ENCODE peak calls at places on chromosomes 7 and 10, in five cellular contexts. J is H1, O is H9, V is trophoblast cell, A is mesenchymal stem cell. G is an unnamed sample.
A peak's percentile ranks its signal among the peaks of the same experiment; 100 is the strongest.

GRCh38 chr10:125064681-125065492 is 95.5 kb downstream of the CTBP2 start:
- DNase-seq in J (no peak), O (no peak), V (peak; percentile 99), A (peak; percentile 59), G (no peak)

GRCh38 chr10:129157185-129157584 is 309.9 kb upstream of the MGMT start:
- DNase-seq in J (no peak), O (no peak), V (no peak), A (no peak), G (no peak)

GRCh38 chr7:156607332-156608175 is 33.0 kb upstream of the RNF32 start:
- DNase-seq in J (no peak), O (no peak), V (no peak), A (no peak), G (no peak)

GRCh38 chr7:6640246-6640721 is 3.2 kb downstream of the ZNF316 start:
- DNase-seq in J (peak; percentile 83), O (peak; percentile 95), V (peak; percentile 38), A (peak; percentile 50), G (no peak)

GRCh38 chr7:157622408-157623221 is 285.8 kb downstream of the DNAJB6 start:
- DNase-seq in J (no peak), O (no peak), V (no peak), A (no peak), G (no peak)

GRCh38 chr10:131125511-131126225 is 185.9 kb downstream of the TCERG1L start:
- DNase-seq in J (no peak), O (no peak), V (no peak), A (no peak), G (no peak)

GRCh38 chr10:85612833-85613232 is 753.8 kb downstream of the GRID1 start:
- DNase-seq in J (peak; percentile 62), O (peak; percentile 64), V (no peak), A (no peak), G (no peak)

GRCh38 chr7:151249732-151250072 is 1.2 kb upstream of the SMARCD3 start:
- DNase-seq in J (no peak), O (peak; percentile 64), V (peak; percentile 38), A (peak; percentile 65), G (peak; percentile 27)

GRCh38 chr7:77831481-77831880 is 32.9 kb downstream of the PHTF2 start:
- DNase-seq in J (no peak), O (no peak), V (no peak), A (no peak), G (no peak)

GRCh38 chr7:2929321-2930201 is 85.5 kb upstream of the GNA12 start:
- DNase-seq in J (no peak), O (peak; percentile 21), V (no peak), A (no peak), G (no peak)

GRCh38 chr10:89470628-89471027 is 56.3 kb downstream of the IFIT5 start:
- DNase-seq in J (no peak), O (no peak), V (no peak), A (peak; percentile 82), G (no peak)

GRCh38 chr7:77727936-77728701 is 31.9 kb downstream of the RSBN1L start:
- DNase-seq in J (no peak), O (peak; percentile 41), V (peak; percentile 44), A (peak; percentile 69), G (peak; percentile 12)

GRCh38 chr7:74199551-74200355 is 10.1 kb upstream of the LAT2 start:
- DNase-seq in J (no peak), O (peak; percentile 46), V (peak; percentile 62), A (peak; percentile 46), G (no peak)

GRCh38 chr10:128296608-128297007 is 170.4 kb upstream of the MKI67 start:
- DNase-seq in J (no peak), O (no peak), V (no peak), A (no peak), G (no peak)

DNA sequence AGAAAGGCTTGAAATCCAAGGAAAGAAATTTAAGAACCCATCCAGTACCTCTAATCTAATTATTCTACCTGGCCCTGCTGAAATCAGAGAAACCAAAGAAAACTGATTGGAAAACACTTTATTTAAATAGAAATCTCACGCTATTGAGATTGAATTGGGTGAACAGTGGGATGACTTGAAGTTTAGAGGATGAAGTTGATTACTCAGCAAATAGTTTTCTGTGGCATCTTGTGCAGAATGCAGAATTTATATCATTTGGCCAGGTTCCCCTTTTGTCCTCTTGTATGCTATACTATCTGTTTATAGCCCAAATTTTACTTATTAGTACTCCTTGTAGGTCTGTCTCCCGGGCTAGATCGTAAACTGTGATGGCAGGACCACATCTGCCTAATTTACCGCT is 504.1 kb downstream of the SUGCT start:
- DNase-seq in J (no peak), O (no peak), V (no peak), A (no peak), G (no peak)
- H2BK12ac ChIP-seq in J (no peak overlapping the region), O (no peak overlapping the region), V (no peak overlapping the region), A (no peak overlapping the region), G (no peak overlapping the region)

GRCh38 chr7:134400859-134401258 is 58.0 kb downstream of the AKR1B1 start:
- DNase-seq in J (no peak), O (no peak), V (no peak), A (no peak), G (no peak)

GRCh38 chr7:134406431-134406830 is 52.5 kb downstream of the AKR1B1 start:
- DNase-seq in J (no peak), O (no peak), V (no peak), A (no peak), G (no peak)

GRCh38 chr7:134405299-134405698 is 53.6 kb downstream of the AKR1B1 start:
- DNase-seq in J (no peak), O (no peak), V (no peak), A (no peak), G (no peak)

DNA sequence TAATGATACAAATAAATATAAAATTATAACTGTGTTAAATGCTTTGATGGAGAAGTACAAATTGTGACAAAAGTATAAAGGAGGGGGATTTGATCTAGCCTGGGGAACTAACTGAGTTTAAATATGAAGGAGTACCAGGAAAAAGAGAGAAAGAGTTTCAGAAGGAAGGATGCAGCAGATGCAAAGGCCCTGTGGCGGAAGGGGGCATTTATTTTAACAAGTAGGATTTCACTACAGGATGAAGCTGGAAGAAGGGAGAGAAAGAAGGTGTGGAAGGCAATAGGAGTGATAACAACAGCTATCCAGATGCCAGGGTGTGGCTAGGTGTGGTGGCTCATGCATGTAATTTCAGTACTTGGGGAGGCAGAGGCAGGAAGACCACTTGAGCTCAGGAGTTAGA is 55.8 kb downstream of the AKR1B1 start:
- DNase-seq in J (no peak), O (no peak), V (no peak), A (no peak), G (no peak)
- H2BK12ac ChIP-seq in J (no peak overlapping the region), O (no peak overlapping the region), V (no peak overlapping the region), A (no peak overlapping the region), G (no peak overlapping the region)

DNA sequence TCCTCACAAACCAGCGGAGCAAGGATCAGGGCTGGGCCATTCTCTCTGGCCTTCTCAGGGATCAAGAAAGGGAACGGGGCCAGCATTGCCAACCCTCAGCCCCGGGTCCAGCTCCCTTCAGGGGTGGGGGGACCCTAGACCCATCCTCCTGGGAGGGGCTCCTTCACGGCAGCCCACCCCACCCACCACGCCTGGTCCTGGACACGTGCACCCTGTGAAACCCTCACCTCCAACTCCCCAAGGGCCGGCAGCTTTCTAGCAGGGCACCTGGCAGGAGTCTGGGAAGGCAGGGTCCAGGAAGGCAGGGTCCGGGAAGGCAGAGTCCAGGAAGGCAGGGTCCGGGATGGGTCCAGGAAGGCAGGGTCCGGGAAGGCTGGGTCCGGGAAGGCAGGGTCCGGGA is 46.6 kb upstream of the ADGRA1 start:
- DNase-seq in J (no peak), O (no peak), V (no peak), A (no peak), G (no peak)
- H2BK12ac ChIP-seq in J (no peak overlapping the region), O (no peak overlapping the region), V (no peak overlapping the region), A (no peak overlapping the region), G (peak overlapping the region; percentile 8)

GRCh38 chr10:33643042-33643441 is 308.6 kb upstream of the NRP1 start:
- DNase-seq in J (no peak), O (no peak), V (no peak), A (peak; percentile 46), G (no peak)
- H2BK12ac ChIP-seq in J (no peak overlapping the region), O (no peak overlapping the region), V (no peak overlapping the region), A (no peak overlapping the region), G (no peak overlapping the region)

DNA sequence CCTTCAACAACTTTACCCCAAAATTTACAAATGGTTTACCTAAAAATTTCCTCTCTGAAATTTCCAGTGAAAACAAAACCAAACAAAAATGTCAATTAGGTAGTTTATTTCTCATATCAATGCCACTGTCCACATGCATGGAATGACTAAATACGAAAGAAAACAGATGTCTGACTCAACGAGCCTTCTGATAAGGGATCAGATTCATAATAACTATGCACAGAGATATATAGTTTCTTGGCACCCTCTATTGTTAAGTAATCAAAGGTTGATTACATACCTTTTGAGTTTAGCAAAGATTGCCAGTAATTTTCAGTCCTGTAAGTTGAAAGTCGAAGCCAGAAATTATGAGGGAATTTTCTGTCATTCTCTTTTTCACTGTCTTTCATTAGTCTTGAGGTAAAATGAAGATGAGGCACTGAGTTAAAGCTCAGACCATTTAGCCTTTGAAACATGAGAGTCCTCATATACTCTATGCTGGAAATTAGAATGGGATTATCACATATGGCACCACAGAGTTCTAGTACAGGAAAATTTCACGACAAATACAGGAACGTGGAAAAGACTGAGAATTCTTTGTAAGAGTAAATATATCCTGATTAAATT is 519.1 kb upstream of the ANKRD30A start:
- DNase-seq in J (no peak), O (no peak), V (no peak), A (peak; percentile 18), G (no peak)
- H2BK12ac ChIP-seq in J (no peak overlapping the region), O (no peak overlapping the region), V (no peak overlapping the region), A (no peak overlapping the region), G (no peak overlapping the region)

GRCh38 chr7:125930848-125931247 is 1001.2 kb upstream of the POT1 start:
- DNase-seq in J (no peak), O (no peak), V (no peak), A (no peak), G (no peak)

GRCh38 chr7:125924037-125924436 is 994.4 kb upstream of the POT1 start:
- DNase-seq in J (no peak), O (no peak), V (no peak), A (no peak), G (no peak)

GRCh38 chr7:125927556-125927955 is 997.9 kb upstream of the POT1 start:
- DNase-seq in J (no peak), O (no peak), V (no peak), A (no peak), G (no peak)

DNA sequence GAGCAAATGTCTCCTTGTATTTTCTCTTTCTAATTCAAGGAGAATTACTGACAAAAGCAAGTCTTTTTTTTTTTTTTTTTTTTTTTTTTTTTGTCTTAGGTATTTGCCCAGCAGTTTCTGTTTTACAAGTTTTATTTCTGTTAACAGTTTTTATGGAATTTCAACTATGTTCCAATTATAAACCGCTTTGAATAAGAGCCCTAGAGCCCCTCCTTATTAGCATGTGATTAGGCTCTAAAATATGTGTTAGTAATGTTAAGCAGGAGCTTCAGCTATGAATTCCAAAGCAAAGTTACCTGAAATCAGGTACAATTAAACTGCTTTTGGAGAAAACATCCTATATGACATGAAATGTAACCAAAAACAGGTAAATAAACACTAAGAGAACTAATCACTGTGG is 997.0 kb upstream of the POT1 start:
- DNase-seq in J (no peak), O (no peak), V (no peak), A (no peak), G (no peak)
- H2BK12ac ChIP-seq in J (no peak overlapping the region), O (no peak overlapping the region), V (no peak overlapping the region), A (no peak overlapping the region), G (no peak overlapping the region)

DNA sequence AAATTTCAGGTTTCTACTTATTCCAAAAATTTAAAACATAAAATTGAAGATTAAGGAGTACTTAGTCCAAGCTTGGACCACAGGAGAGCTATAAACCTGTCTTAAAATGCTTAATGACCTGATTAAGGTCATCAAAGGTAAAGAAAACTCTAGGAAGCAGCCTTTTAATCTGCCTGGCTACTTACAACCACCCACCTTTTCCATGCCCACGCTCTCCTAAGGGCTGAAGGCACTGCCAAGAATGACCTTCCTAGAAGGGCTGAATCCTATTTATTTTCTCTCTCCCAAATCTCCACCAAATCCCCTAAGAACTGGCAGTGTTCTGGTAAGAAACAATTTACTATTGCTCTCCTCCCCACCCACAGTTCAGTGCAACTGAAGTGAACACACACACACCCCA is 6.8 kb downstream of the MPP7 start:
- DNase-seq in J (no peak), O (no peak), V (no peak), A (no peak), G (no peak)
- H2BK12ac ChIP-seq in J (no peak overlapping the region), O (no peak overlapping the region), V (no peak overlapping the region), A (no peak overlapping the region), G (no peak overlapping the region)